ENCODE peak calls at places on chromosomes 2 and 18, in seven cellular contexts. U, T, G, I, M, C and Y are unnamed samples.

GRCh38 chr2:219551863-219552381 is 8.1 kb downstream of the TMEM198 start:
- DNase-seq in G (no peak), M (no peak), C (no peak), U (peak), T (no peak), I (no peak), Y (no peak)

GRCh38 chr2:241061275-241061674 is 40.8 kb downstream of the MTERF4 start:
- DNase-seq in C (no peak), M (no peak), T (peak), G (peak), I (no peak), U (no peak), Y (no peak)

GRCh38 chr2:30871440-30871839 is 64.2 kb upstream of the CAPN13 start:
- DNase-seq in U (no peak), M (no peak), T (no peak), C (no peak), G (no peak), I (no peak), Y (no peak)

GRCh38 chr2:172179045-172179742 is 76.5 kb upstream of the DLX2 start:
- DNase-seq in I (no peak), T (peak), C (no peak), U (no peak), M (no peak), G (peak), Y (no peak)

GRCh38 chr2:45554073-45554742 is 56.9 kb downstream of the SRBD1 start:
- DNase-seq in C (no peak), M (no peak), T (peak), U (peak), I (no peak), G (no peak), Y (no peak)

GRCh38 chr2:220394433-220394832 is 767.0 kb downstream of the SLC4A3 start:
- DNase-seq in G (peak), I (peak), C (no peak), T (peak), M (no peak), U (no peak), Y (no peak)

GRCh38 chr18:57833441-57834101 is 30.5 kb upstream of the ATP8B1 start:
- DNase-seq in T (peak), C (no peak), G (peak), M (peak), I (peak), U (peak), Y (peak)

GRCh38 chr2:212911011-212911410 is 240.4 kb downstream of the IKZF2 start:
- DNase-seq in I (no peak), G (no peak), C (no peak), U (no peak), M (no peak), T (no peak), Y (peak)

GRCh38 chr2:72696559-72696958 is 129.3 kb downstream of the EXOC6B start:
- DNase-seq in I (no peak), T (no peak), U (no peak), M (no peak), G (no peak), C (no peak), Y (no peak)

GRCh38 chr2:86790134-86790827 is 432 bp downstream of the CD8A start:
- DNase-seq in C (no peak), U (peak), G (no peak), I (peak), T (peak), M (peak), Y (no peak)

GRCh38 chr18:6310714-6311113 is 104.0 kb downstream of the L3MBTL4 start:
- DNase-seq in G (no peak), T (no peak), C (no peak), I (no peak), U (no peak), M (no peak), Y (no peak)

GRCh38 chr2:134663451-134663850 is 55.3 kb downstream of the TMEM163 start:
- DNase-seq in T (no peak), G (no peak), I (no peak), C (no peak), M (no peak), U (no peak), Y (no peak)

GRCh38 chr18:9354256-9354655 is 19.7 kb downstream of the TWSG1 start:
- DNase-seq in M (no peak), C (no peak), I (no peak), T (peak), G (no peak), U (no peak), Y (no peak)

GRCh38 chr2:238284802-238285515 is 3.5 kb downstream of the PER2 start:
- DNase-seq in G (no peak), M (no peak), I (no peak), C (no peak), U (no peak), T (no peak), Y (no peak)

GRCh38 chr2:36337354-36337753 is 18.2 kb upstream of the CRIM1 start:
- DNase-seq in U (no peak), C (no peak), M (no peak), G (no peak), T (peak), I (no peak), Y (no peak)

GRCh38 chr2:157339965-157340655 is 14.5 kb upstream of the ERMN start:
- DNase-seq in M (no peak), I (no peak), C (no peak), G (peak), U (no peak), T (peak), Y (no peak)

GRCh38 chr2:31075936-31076590 is 62.2 kb downstream of the GALNT14 start:
- DNase-seq in M (no peak), T (peak), I (no peak), C (no peak), U (no peak), G (peak), Y (no peak)

GRCh38 chr2:70069049-70069448 is 18.2 kb upstream of the PCBP1 start:
- DNase-seq in T (peak), M (no peak), C (no peak), I (peak), U (no peak), G (no peak), Y (peak)

GRCh38 chr2:11738589-11739436 is 7.6 kb upstream of the LPIN1 start:
- DNase-seq in C (peak), T (peak), U (peak), M (peak), G (peak), I (peak), Y (peak)

GRCh38 chr2:161238559-161239415 is 69.4 kb upstream of the PSMD14 start:
- DNase-seq in I (peak), T (peak), U (peak), G (peak), C (no peak), M (peak), Y (peak)

GRCh38 chr2:95039978-95040377 is 14.5 kb downstream of the MAL start:
- DNase-seq in T (no peak), U (no peak), I (no peak), M (no peak), C (no peak), G (no peak), Y (no peak)

GRCh38 chr2:47015206-47015605 is 99.6 kb upstream of the MCFD2 start:
- DNase-seq in C (no peak), G (peak), M (no peak), I (no peak), T (no peak), U (no peak), Y (no peak)

GRCh38 chr2:205768815-205769493 is 86.7 kb downstream of the NRP2 start:
- DNase-seq in T (no peak), C (no peak), M (no peak), I (no peak), U (no peak), G (peak), Y (no peak)

GRCh38 chr2:78992807-78993517 is 32.5 kb upstream of the REG3G start:
- DNase-seq in G (no peak), C (no peak), I (peak), T (no peak), U (peak), M (peak), Y (peak)

GRCh38 chr2:15591692-15592463 is at the start of gene DDX1:
- DNase-seq in C (peak), G (peak), I (peak), U (peak), T (peak), M (peak), Y (peak)

GRCh38 chr18:12014521-12014920 is 33.2 kb downstream of the IMPA2 start:
- DNase-seq in G (no peak), M (no peak), T (no peak), U (no peak), I (no peak), C (no peak), Y (no peak)

GRCh38 chr2:40754912-40755311 is 303.0 kb upstream of the SLC8A1 start:
- DNase-seq in I (no peak), G (no peak), M (no peak), C (no peak), T (no peak), U (no peak), Y (no peak)

GRCh38 chr2:128573531-128573930 is 254.9 kb upstream of the HS6ST1 start:
- DNase-seq in M (no peak), U (no peak), G (no peak), C (no peak), T (no peak), I (no peak), Y (no peak)

GRCh38 chr2:21267232-21267835 is 143.6 kb downstream of the TDRD15 start:
- DNase-seq in C (no peak), G (no peak), T (no peak), M (no peak), U (no peak), I (no peak), Y (no peak)

DNA sequence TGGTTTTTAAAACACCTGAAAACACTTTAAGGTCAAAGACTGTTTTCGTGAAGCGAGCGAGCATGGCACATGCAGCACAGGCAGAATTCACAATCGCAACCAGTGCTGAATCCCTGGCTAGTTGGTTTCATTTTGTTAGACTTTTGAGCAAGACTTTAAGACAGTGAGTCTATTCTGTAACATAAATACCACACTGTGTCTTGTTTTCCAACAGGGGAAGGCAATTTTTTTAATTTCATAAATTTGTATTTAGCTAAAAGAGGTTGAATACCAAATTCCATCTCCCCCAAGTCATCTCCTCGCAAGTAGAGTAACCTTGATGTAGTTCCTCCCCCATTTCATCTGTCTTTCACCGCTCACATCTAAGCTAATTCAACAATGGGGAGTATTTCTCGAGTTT is 1.4 kb downstream of the CERKL start:
- DNase-seq in T (no peak), I (no peak), M (no peak), U (no peak), C (no peak), G (no peak), Y (no peak)
- TF ChIP-seq EZH2phosphoT487 in T (no peak), I (no peak), M (no peak), U (no peak), C (no peak), G (no peak), Y (no peak)

GRCh38 chr2:201122276-201122675 is 6.3 kb downstream of the CFLAR start:
- DNase-seq in C (no peak), M (no peak), G (no peak), U (no peak), I (no peak), T (peak), Y (no peak)
- TF ChIP-seq EZH2 in C (no peak), M (no peak), G (no peak), U (no peak), I (no peak), T (no peak), Y (no peak)

DNA sequence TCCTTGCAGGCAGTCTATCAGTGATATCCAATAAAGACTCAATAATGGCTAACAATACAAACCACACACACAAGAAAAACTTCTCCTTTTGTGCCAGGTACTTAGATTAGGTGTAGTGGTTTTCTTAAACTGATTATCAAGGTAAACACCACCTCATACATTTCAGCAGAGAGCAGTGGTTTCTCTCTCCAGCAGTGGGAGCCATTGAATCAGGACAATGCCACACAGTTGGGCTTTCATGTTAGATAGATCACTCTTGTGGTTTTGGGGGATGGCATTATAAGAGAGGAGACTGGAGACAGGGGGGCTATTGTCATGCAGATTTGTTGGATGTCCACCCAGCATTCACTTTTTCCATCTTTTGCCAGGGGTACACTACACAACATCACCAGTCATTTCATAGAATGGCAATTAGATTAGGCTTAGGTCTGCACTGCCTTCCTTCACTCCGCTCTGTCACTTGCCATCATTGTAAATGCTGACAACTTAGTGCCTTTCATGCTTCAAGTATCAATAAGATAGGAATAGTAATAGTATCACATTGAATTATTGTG is 13.6 kb upstream of the IRS1 start:
- DNase-seq in U (peak), T (peak), G (peak), I (peak), M (peak), C (no peak), Y (no peak)
- TF ChIP-seq EZH2phosphoT487 in U (no peak), T (no peak), G (no peak), I (no peak), M (no peak), C (no peak), Y (no peak)

DNA sequence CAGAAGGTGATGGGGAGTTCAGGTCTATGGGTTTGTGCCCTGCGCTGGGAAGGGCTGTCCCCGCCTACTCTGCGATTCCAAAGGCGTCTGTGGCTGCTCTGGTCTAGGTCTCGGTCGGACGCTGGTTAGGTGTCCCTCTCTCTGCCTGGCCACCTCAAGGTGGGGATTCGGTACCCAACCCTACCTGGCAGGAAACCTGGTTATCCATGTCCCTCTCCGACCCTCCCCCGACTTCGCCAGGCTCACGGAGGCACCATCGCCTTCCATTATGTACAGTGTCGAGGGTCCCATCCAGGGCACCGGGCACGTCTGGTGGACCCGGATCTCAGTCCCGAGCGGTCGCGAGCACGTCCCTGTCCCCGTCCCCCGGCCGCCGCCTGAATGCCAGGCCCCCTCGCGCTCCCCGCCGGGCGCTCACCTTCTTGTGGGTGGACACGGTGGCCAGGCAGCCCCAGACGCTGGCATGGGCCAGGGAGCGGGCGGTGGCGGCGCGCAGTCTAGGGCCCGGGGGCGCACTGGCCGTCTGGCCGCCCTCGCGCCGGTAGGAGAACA is 628 bp downstream of the CREG2 start:
- DNase-seq in G (no peak), M (peak), T (no peak), U (peak), C (no peak), I (no peak), Y (no peak)
- TF ChIP-seq EZH2 in G (no peak), M (peak), T (no peak), U (no peak), C (no peak), I (no peak), Y (no peak)

GRCh38 chr2:43171789-43172188 is 54.6 kb downstream of the ZFP36L2 start:
- DNase-seq in M (no peak), C (no peak), T (peak), I (peak), U (no peak), G (peak), Y (no peak)

GRCh38 chr2:43176449-43176848 is 50.0 kb downstream of the ZFP36L2 start:
- DNase-seq in G (no peak), C (no peak), T (no peak), U (no peak), I (no peak), M (no peak), Y (no peak)

GRCh38 chr2:43174368-43175186 is 51.8 kb downstream of the ZFP36L2 start:
- DNase-seq in C (no peak), M (no peak), G (no peak), U (no peak), I (no peak), T (no peak), Y (peak)

GRCh38 chr2:43178055-43178598 is 48.3 kb downstream of the ZFP36L2 start:
- DNase-seq in U (no peak), C (no peak), G (no peak), I (no peak), M (no peak), T (no peak), Y (no peak)

DNA sequence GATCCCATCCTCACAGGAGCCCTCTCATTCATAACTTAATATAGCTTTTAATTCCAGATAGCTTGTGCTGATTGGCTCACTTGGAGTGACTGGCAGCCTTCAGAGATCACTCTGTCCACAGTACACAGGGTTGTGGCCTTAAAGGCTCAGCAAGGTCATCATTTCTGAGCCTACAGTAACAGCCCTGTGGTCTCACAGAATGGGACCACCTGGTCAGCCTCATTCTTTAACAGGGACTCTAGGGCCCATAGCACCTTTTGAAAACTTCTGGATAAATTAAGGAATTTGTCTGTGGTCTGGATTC is 51.3 kb downstream of the ZFP36L2 start:
- DNase-seq in I (no peak), T (peak), G (no peak), C (no peak), U (peak), M (peak), Y (peak)
- TF ChIP-seq EZH2phosphoT487 in I (no peak), T (no peak), G (no peak), C (no peak), U (no peak), M (no peak), Y (no peak)